ENCODE peak calls at places on chromosomes 12 and 14, in four cellular contexts. One of them, this sample, is unnamed.

GRCh38 chr12:114904254-114905003 is 220.5 kb upstream of the TBX3 start:
- DNase-seq in breast epithelium: no peak
- DNase-seq in upper lobe of left lung: no peak
- DNase-seq in esophagus squamous epithelium: no peak
- DNase-seq in this sample: no peak

GRCh38 chr14:88424573-88424972 is 39.1 kb downstream of the SPATA7 start:
- DNase-seq in breast epithelium: no peak
- DNase-seq in upper lobe of left lung: no peak
- DNase-seq in esophagus squamous epithelium: no peak
- DNase-seq in this sample: no peak

GRCh38 chr12:62629413-62629812 is 162.8 kb downstream of the MON2 start:
- DNase-seq in breast epithelium: no peak
- DNase-seq in upper lobe of left lung: no peak
- DNase-seq in esophagus squamous epithelium: no peak
- DNase-seq in this sample: no peak

GRCh38 chr14:100278702-100279101 is 27.5 kb downstream of the SLC25A29 start:
- DNase-seq in breast epithelium: no peak
- DNase-seq in upper lobe of left lung: peak
- DNase-seq in esophagus squamous epithelium: no peak
- DNase-seq in this sample: no peak

GRCh38 chr14:67940894-67941455 is 121.4 kb downstream of the RAD51B start:
- DNase-seq in breast epithelium: no peak
- DNase-seq in upper lobe of left lung: no peak
- DNase-seq in esophagus squamous epithelium: no peak
- DNase-seq in this sample: no peak

GRCh38 chr14:98959410-98959809 is 312.6 kb downstream of the BCL11B start:
- DNase-seq in breast epithelium: no peak
- DNase-seq in upper lobe of left lung: no peak
- DNase-seq in esophagus squamous epithelium: no peak
- DNase-seq in this sample: no peak

GRCh38 chr14:67674480-67675218 is at the start of gene VTI1B:
- DNase-seq in breast epithelium: peak
- DNase-seq in upper lobe of left lung: peak
- DNase-seq in esophagus squamous epithelium: peak
- DNase-seq in this sample: peak

GRCh38 chr14:77616133-77616453 is 344 bp downstream of the SPTLC2 start:
- DNase-seq in breast epithelium: no peak
- DNase-seq in upper lobe of left lung: no peak
- DNase-seq in esophagus squamous epithelium: no peak
- DNase-seq in this sample: no peak

GRCh38 chr12:94779520-94779919 is 129.2 kb upstream of the TMCC3 start:
- DNase-seq in breast epithelium: no peak
- DNase-seq in upper lobe of left lung: no peak
- DNase-seq in esophagus squamous epithelium: no peak
- DNase-seq in this sample: no peak

GRCh38 chr12:47828008-47828966 is 8.6 kb upstream of the HDAC7 start:
- DNase-seq in breast epithelium: no peak
- DNase-seq in upper lobe of left lung: no peak
- DNase-seq in esophagus squamous epithelium: no peak
- DNase-seq in this sample: no peak

GRCh38 chr12:107368586-107368985 is 275.2 kb upstream of the CRY1 start:
- DNase-seq in breast epithelium: no peak
- DNase-seq in upper lobe of left lung: no peak
- DNase-seq in esophagus squamous epithelium: no peak
- DNase-seq in this sample: no peak
- H3K4me3 ChIP-seq in breast epithelium: no peak
- H3K4me3 ChIP-seq in upper lobe of left lung: no peak
- H3K4me3 ChIP-seq in esophagus squamous epithelium: no peak
- H3K4me3 ChIP-seq in this sample: no peak

GRCh38 chr12:53221203-53222076 is 10.6 kb downstream of the RARG start:
- DNase-seq in breast epithelium: peak
- DNase-seq in upper lobe of left lung: peak
- DNase-seq in esophagus squamous epithelium: no peak
- DNase-seq in this sample: no peak
- TF ChIP-seq POLR2A in breast epithelium: peak
- TF ChIP-seq POLR2A in upper lobe of left lung: peak
- TF ChIP-seq POLR2A in esophagus squamous epithelium: no peak
- TF ChIP-seq POLR2A in this sample: no peak

DNA sequence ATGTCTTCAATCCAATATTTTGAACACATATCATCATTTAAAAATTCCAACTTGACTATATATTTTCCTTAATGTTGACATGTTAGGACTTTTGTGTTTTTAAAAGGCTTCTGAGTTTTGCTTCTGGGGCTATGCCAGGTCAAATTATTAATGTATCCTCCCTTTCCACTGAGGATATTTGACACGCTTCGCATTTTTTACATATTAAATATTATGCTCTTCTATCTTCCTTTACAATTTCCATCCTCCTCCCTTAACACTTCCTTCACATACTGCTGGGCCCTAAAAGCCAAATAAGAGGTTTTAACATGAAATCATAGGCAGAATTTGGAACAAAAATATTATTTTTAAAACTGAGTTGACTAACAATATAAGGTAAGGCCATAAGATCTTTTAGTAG is 20.5 kb downstream of the RERG start:
- DNase-seq in breast epithelium: no peak
- DNase-seq in upper lobe of left lung: no peak
- DNase-seq in esophagus squamous epithelium: no peak
- DNase-seq in this sample: no peak
- H3K4me3 ChIP-seq in breast epithelium: no peak
- H3K4me3 ChIP-seq in upper lobe of left lung: no peak
- H3K4me3 ChIP-seq in esophagus squamous epithelium: no peak
- H3K4me3 ChIP-seq in this sample: no peak

GRCh38 chr12:9065607-9065856 is 50.2 kb downstream of the A2M start:
- DNase-seq in breast epithelium: no peak
- DNase-seq in upper lobe of left lung: no peak
- DNase-seq in esophagus squamous epithelium: no peak
- DNase-seq in this sample: no peak

GRCh38 chr12:9064201-9064814 is 51.4 kb downstream of the A2M start:
- DNase-seq in breast epithelium: peak
- DNase-seq in upper lobe of left lung: peak
- DNase-seq in esophagus squamous epithelium: no peak
- DNase-seq in this sample: peak

GRCh38 chr12:9066183-9066623 is 49.5 kb downstream of the A2M start:
- DNase-seq in breast epithelium: no peak
- DNase-seq in upper lobe of left lung: peak
- DNase-seq in esophagus squamous epithelium: no peak
- DNase-seq in this sample: no peak

GRCh38 chr12:9066755-9067433 is 48.8 kb downstream of the A2M start:
- DNase-seq in breast epithelium: no peak
- DNase-seq in upper lobe of left lung: no peak
- DNase-seq in esophagus squamous epithelium: no peak
- DNase-seq in this sample: no peak

DNA sequence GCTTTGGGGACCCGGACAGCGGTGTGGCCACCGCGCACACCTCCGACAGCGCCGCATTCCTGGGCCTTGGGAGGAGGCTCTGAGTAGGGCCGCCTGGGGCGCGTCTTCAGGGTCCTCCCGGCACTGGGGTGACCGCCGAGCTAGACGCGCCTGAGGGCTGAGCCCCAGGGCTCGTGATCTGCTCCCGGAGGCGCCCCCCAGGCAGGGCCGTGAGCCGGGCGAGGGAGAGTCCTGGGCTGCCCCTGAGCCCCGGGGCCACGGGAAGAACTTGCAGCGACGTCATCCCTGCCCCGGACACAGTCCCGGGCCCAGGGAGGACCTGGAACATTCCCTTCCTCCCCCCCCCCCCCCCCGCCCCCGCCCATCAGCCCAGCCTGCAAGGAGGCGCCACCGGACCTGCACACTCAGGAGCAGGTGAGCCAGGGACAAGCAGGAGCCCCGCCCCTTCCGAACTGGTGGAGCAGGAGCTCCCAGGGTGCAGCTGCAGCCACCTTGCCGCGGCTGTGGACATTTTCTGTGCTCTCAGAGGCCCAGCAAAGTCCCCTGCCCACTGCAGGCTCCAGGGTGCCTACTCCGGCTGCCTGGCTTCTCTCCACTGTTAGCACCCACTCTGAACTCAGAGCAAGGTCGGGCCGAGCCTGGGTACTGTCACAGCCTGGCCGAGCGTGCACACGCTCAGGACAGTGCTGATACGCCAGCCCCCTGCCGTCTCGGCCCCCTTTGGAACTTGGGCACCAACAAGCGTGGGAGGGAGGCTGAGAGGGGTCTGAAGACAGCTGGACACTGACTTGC is 50.7 kb downstream of the A2M start:
- DNase-seq in breast epithelium: peak
- DNase-seq in upper lobe of left lung: peak
- DNase-seq in esophagus squamous epithelium: no peak
- DNase-seq in this sample: peak
- TF ChIP-seq POLR2A in breast epithelium: peak
- TF ChIP-seq POLR2A in upper lobe of left lung: peak
- TF ChIP-seq POLR2A in esophagus squamous epithelium: peak
- TF ChIP-seq POLR2A in this sample: peak

DNA sequence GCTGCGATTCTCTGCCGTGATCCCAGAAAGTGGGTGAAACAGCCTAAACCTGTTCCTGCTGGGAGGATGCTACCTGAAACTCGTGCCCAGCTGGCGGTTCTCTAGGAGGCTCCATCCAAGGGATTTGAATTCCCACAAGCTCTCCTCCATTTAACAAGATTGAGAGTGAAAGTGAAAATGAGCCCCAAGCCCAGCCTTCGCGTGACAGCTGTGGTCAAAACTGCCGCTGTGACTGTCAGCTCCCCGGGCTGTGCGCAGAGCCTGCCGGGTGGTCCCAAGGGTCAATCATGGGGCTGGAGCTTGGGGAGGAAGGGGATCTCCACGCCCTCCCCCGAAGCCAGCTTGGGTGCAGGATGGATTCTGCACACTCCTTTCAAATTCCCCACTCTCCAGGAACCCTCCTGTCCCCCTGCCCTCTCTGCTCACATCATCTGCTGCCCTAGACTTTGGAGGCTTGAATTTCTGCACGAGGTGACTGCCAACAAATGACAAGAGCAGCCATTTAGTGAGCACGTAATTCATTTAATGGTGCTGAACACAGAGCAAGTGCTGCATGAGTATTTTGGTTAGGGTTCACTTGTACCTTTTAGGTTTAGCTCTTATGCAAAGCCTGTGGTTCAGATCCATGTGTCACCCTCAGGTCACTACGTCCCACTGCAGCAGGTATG is 5.3 kb downstream of the ASB2 start:
- DNase-seq in breast epithelium: no peak
- DNase-seq in upper lobe of left lung: no peak
- DNase-seq in esophagus squamous epithelium: no peak
- DNase-seq in this sample: no peak
- H3K4me3 ChIP-seq in breast epithelium: peak
- H3K4me3 ChIP-seq in upper lobe of left lung: peak
- H3K4me3 ChIP-seq in esophagus squamous epithelium: peak
- H3K4me3 ChIP-seq in this sample: no peak

DNA sequence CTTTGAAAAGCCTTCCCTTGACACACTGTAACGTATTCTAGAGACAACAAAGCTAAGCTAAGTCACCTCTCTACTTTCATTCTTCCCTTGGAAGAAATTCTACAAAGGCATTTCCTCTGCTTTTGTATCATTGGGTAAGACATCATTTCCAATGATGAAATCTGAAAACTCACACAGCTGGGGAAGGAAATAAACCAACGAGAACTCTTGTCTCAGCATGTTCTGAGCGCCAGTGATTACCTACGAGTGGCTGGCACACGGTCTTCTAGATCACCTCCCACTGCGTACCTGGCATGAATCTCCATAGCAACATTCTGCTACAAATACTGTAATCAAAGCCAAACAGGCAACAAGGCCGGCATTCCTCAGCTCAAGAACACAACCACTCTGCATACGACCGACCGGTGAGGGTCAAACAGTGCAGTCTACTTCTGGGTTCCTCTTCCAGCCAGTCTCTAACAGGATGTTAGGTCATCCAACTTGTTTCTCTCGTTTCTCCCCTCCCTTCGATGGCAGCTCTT is 7.6 kb downstream of the VPS37B start:
- DNase-seq in breast epithelium: peak
- DNase-seq in upper lobe of left lung: no peak
- DNase-seq in esophagus squamous epithelium: no peak
- DNase-seq in this sample: no peak
- TF ChIP-seq POLR2A in breast epithelium: no peak
- TF ChIP-seq POLR2A in upper lobe of left lung: peak
- TF ChIP-seq POLR2A in esophagus squamous epithelium: no peak
- TF ChIP-seq POLR2A in this sample: no peak

DNA sequence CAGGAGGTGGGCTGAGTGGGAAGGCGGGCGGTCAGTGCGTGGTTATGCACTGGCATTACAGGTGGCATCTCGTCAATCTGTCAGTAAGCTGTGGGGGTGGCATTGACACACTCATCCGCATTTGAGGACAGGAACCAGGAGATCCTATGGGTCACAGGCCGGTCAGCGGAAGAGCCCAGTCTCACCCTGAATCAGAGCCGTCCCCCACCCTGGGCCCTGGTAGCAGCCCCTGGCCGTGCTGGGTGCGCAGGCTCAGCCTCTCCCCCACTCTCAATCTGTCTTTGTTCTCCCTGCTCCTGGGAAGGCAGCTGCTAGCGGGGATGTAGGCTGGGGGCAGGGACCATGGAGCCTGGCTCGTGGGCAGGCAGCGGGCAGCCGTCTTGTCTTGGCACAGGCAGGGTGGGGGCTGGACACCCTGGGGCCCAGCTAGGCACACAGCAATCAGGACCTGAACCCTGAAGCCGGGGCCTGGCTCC is 5.1 kb downstream of the INF2 start:
- DNase-seq in breast epithelium: no peak
- DNase-seq in upper lobe of left lung: peak
- DNase-seq in esophagus squamous epithelium: no peak
- DNase-seq in this sample: no peak
- H3K4me3 ChIP-seq in breast epithelium: no peak
- H3K4me3 ChIP-seq in upper lobe of left lung: no peak
- H3K4me3 ChIP-seq in esophagus squamous epithelium: peak
- H3K4me3 ChIP-seq in this sample: no peak

GRCh38 chr12:2326470-2326869 is 273.7 kb downstream of the CACNA1C start:
- DNase-seq in breast epithelium: no peak
- DNase-seq in upper lobe of left lung: no peak
- DNase-seq in esophagus squamous epithelium: no peak
- DNase-seq in this sample: no peak

GRCh38 chr12:2324375-2324774 is 271.6 kb downstream of the CACNA1C start:
- DNase-seq in breast epithelium: no peak
- DNase-seq in upper lobe of left lung: peak
- DNase-seq in esophagus squamous epithelium: no peak
- DNase-seq in this sample: no peak

GRCh38 chr12:2323538-2324261 is 270.9 kb downstream of the CACNA1C start:
- DNase-seq in breast epithelium: no peak
- DNase-seq in upper lobe of left lung: no peak
- DNase-seq in esophagus squamous epithelium: no peak
- DNase-seq in this sample: no peak

GRCh38 chr12:2322554-2323120 is 269.9 kb downstream of the CACNA1C start:
- DNase-seq in breast epithelium: no peak
- DNase-seq in upper lobe of left lung: no peak
- DNase-seq in esophagus squamous epithelium: no peak
- DNase-seq in this sample: no peak

DNA sequence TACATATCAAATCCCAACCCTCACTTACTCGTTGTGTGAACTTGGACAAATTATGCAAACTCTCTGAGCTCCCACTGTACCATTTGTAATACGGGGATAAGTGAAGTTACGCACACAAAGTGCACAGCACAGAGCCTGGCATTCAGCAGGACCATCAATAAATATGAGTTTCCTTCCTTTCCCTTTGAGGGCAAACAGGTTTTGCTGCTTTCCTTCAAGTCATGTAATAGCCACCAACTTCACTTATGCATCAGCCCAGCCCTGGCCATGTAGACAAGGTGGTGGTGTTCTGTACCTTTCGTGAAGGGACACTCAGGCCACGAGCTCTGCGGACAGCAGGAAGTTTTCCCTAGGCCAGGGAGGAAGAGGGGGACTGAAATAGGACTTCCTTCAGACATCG is 272.7 kb downstream of the CACNA1C start:
- DNase-seq in breast epithelium: no peak
- DNase-seq in upper lobe of left lung: no peak
- DNase-seq in esophagus squamous epithelium: no peak
- DNase-seq in this sample: no peak
- TF ChIP-seq POLR2A in breast epithelium: no peak
- TF ChIP-seq POLR2A in upper lobe of left lung: no peak
- TF ChIP-seq POLR2A in esophagus squamous epithelium: no peak
- TF ChIP-seq POLR2A in this sample: no peak

GRCh38 chr12:122081697-122082221 is 3.2 kb downstream of the MLXIP start:
- DNase-seq in breast epithelium: no peak
- DNase-seq in upper lobe of left lung: no peak
- DNase-seq in esophagus squamous epithelium: no peak
- DNase-seq in this sample: no peak
- H3K4me3 ChIP-seq in breast epithelium: peak
- H3K4me3 ChIP-seq in upper lobe of left lung: peak
- H3K4me3 ChIP-seq in esophagus squamous epithelium: peak
- H3K4me3 ChIP-seq in this sample: peak